ENCODE peak calls at places on chromosomes 7 and 10, in ten cellular contexts. K, C, X, D, O, N, R, A, T and M are unnamed samples.
A peak's percentile ranks its signal among the peaks of the same experiment; 100 is the strongest.

GRCh38 chr7:150756858-150757257 is 19.6 kb downstream of the GIMAP5 start:
- DNase-seq in K (no peak), C (no peak), X (no peak), D (no peak), O (no peak), N (no peak), R (no peak), A (peak; percentile 49), T (no peak), M (no peak)

GRCh38 chr10:17003666-17004065 is 125.9 kb downstream of the CUBN start:
- DNase-seq in K (no peak), C (no peak), X (no peak), D (no peak), O (no peak), N (no peak), R (no peak), A (no peak), T (no peak), M (no peak)

GRCh38 chr7:76011437-76011836 is 17.0 kb upstream of the TMEM120A start:
- DNase-seq in K (peak; percentile 77), C (no peak), X (peak; percentile 46), D (no peak), O (no peak), N (no peak), R (peak; percentile 78), A (no peak), T (no peak), M (peak; percentile 91)

GRCh38 chr10:117174439-117175214 is 22.7 kb upstream of the KCNK18 start:
- DNase-seq in K (peak; percentile 77), C (peak; percentile 89), X (peak; percentile 91), D (peak; percentile 79), O (peak; percentile 73), N (peak; percentile 84), R (peak; percentile 66), A (peak; percentile 83), T (peak; percentile 68), M (peak; percentile 88)

GRCh38 chr10:124005991-124006392 is 87.4 kb downstream of the CHST15 start:
- DNase-seq in K (no peak), C (no peak), X (no peak), D (no peak), O (no peak), N (no peak), R (no peak), A (no peak), T (no peak), M (no peak)

GRCh38 chr10:15201589-15202300 is 33.3 kb upstream of the NMT2 start:
- DNase-seq in K (no peak), C (no peak), X (no peak), D (no peak), O (no peak), N (no peak), R (no peak), A (no peak), T (no peak), M (no peak)

GRCh38 chr7:17462059-17462695 is 163.7 kb downstream of the AHR start:
- DNase-seq in K (no peak), C (no peak), X (no peak), D (no peak), O (no peak), N (no peak), R (no peak), A (no peak), T (no peak), M (no peak)

GRCh38 chr7:45543470-45543869 is 30.7 kb upstream of the ADCY1 start:
- DNase-seq in K (no peak), C (no peak), X (no peak), D (no peak), O (no peak), N (no peak), R (no peak), A (no peak), T (no peak), M (no peak)

GRCh38 chr7:51007708-51008505 is 225.2 kb upstream of the GRB10 start:
- DNase-seq in K (no peak), C (no peak), X (no peak), D (no peak), O (no peak), N (no peak), R (no peak), A (no peak), T (no peak), M (no peak)

GRCh38 chr7:74360008-74360407 is 70.8 kb downstream of the CLIP2 start:
- DNase-seq in K (no peak), C (no peak), X (no peak), D (no peak), O (no peak), N (no peak), R (no peak), A (no peak), T (no peak), M (no peak)

GRCh38 chr10:24207781-24208611 is 942 bp upstream of the KIAA1217 start:
- DNase-seq in K (peak; percentile 73), C (no peak), X (peak; percentile 44), D (no peak), O (peak; percentile 94), N (no peak), R (no peak), A (no peak), T (no peak), M (no peak)

GRCh38 chr10:125707852-125708468 is 11.5 kb upstream of the EDRF1 start:
- DNase-seq in K (no peak), C (no peak), X (peak; percentile 41), D (no peak), O (peak; percentile 46), N (no peak), R (no peak), A (no peak), T (no peak), M (no peak)

DNA sequence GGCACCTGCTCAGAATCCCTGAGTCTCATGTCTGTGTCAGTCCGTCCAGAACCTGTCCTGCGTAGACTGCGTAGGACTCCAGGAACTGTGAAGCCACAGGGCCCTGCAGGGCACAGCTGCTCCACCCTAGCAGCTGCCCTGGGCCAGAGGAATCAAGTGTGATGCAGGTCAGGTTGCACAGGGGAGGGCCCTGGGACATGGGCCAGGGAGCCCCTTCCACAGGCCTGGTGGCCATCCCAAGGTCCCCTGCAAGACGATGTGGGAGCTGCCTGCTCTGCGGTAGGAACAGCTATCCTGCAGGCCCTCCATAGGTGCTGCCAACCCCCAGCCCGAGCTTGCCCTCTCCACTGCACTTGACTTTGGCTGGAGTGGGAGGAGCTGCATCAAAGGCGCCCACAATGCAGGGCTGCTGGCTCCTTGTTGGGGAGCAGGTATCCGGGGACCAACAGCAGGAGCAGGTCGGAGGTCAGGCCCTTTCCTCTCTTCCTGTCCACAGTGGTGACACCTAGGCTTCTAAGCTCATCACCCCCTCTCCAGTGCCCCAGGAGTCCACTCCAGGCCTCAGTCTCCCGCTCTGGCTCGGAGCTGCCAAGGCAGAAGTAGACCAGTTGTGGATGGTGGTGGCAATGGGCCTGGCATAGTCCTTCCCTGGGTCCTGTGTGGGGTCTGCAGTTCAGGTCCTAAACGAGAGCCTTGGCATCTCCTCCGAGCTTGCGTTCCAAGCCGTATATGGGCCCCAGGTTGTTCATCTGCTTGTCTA is 149.1 kb downstream of the MAPK8 start:
- DNase-seq in K (peak; percentile 2), C (peak; percentile 52), X (no peak), D (no peak), O (no peak), N (peak; percentile 7), R (no peak), A (no peak), T (no peak), M (no peak)
- H3K27ac ChIP-seq in K (no peak overlapping the region), C (no peak overlapping the region), X (no peak overlapping the region), D (no peak overlapping the region), O (no peak overlapping the region), N (no peak overlapping the region), R (no peak overlapping the region), A (no peak overlapping the region), T (no peak overlapping the region), M (no peak overlapping the region)

GRCh38 chr10:92848441-92849233 is at the start of gene EXOC6:
- DNase-seq in K (peak; percentile 84), C (peak; percentile 93), X (peak; percentile 92), D (peak; percentile 91), O (peak; percentile 63), N (peak; percentile 85), R (peak; percentile 91), A (peak; percentile 87), T (peak; percentile 83), M (peak; percentile 94)

GRCh38 chr10:92850186-92850585 is 1.9 kb downstream of the EXOC6 start:
- DNase-seq in K (no peak), C (no peak), X (no peak), D (no peak), O (no peak), N (no peak), R (no peak), A (no peak), T (no peak), M (no peak)

GRCh38 chr10:92851003-92851402 is 2.7 kb downstream of the EXOC6 start:
- DNase-seq in K (no peak), C (no peak), X (no peak), D (no peak), O (no peak), N (no peak), R (no peak), A (no peak), T (no peak), M (no peak)

GRCh38 chr10:92849234-92849525 is 860 bp downstream of the EXOC6 start:
- DNase-seq in K (no peak), C (no peak), X (no peak), D (no peak), O (no peak), N (no peak), R (no peak), A (peak; percentile 27), T (no peak), M (no peak)

DNA sequence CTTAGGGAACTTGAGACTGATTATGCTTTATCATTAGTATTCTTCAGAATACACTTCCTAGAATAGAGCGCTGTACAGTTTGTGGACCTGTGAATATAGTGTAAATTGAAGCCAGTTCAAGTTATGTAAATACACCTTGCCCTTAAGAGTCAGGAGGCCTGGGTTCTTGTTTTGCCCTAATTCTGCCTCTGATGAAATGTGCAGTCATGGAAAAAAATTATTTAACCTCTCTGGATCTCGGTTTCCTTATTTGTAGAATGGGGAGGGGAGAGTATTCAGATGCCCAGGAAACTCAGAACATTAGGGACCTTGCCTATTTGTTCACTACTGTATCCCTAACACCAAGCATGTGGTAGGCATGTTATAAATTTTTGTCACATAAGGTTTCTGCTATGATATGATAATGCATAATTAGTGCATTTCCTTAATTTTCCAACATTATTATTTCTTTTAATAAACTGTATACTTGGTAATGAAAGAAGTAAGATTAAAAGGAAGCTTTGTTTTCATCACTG is 1.3 kb downstream of the EXOC6 start:
- DNase-seq in K (no peak), C (no peak), X (no peak), D (no peak), O (no peak), N (no peak), R (no peak), A (no peak), T (no peak), M (no peak)
- H3K4me3 ChIP-seq in K (no peak overlapping the region), C (peak overlapping the region; percentile 80), X (no peak overlapping the region), D (peak overlapping the region; percentile 97), O (peak overlapping the region; percentile 96), N (peak overlapping the region; percentile 76), R (peak overlapping the region; percentile 84), A (peak overlapping the region; percentile 80), T (peak overlapping the region; percentile 87), M (peak overlapping the region; percentile 96)

GRCh38 chr7:158055726-158056510 is 531.7 kb downstream of the PTPRN2 start:
- DNase-seq in K (no peak), C (no peak), X (no peak), D (no peak), O (no peak), N (no peak), R (no peak), A (no peak), T (no peak), M (no peak)
- H3K9me3 ChIP-seq in K (no peaks in the 10 kb centered on the region), C (no peaks in the 10 kb centered on the region), X (no peaks in the 10 kb centered on the region), D (no peaks in the 10 kb centered on the region), O (no peaks in the 10 kb centered on the region), N (no peaks in the 10 kb centered on the region), R (no peaks in the 10 kb centered on the region), A (no peaks in the 10 kb centered on the region), T (no peaks in the 10 kb centered on the region), M (no peaks in the 10 kb centered on the region)

GRCh38 chr7:148337566-148337965 is 253.0 kb upstream of the C7orf33 start:
- DNase-seq in K (no peak), C (no peak), X (peak; percentile 30), D (no peak), O (no peak), N (no peak), R (no peak), A (no peak), T (no peak), M (no peak)
- H3K27ac ChIP-seq in K (no peak overlapping the region), C (no peak overlapping the region), X (peak overlapping the region; percentile 84), D (no peak overlapping the region), O (no peak overlapping the region), N (no peak overlapping the region), R (no peak overlapping the region), A (no peak overlapping the region), T (peak overlapping the region; percentile 42), M (no peak overlapping the region)